ENCODE peak calls at places on chromosome 20, in ten cellular contexts. I is BJ; G is glutamatergic neuron; K is left lung; C is left ventricle myocardium superior; E is stimulated activated CD4-positive, alpha-beta T cell treated with anti-CD3 and anti-CD28 coated beads, Interleukin-2, amount 100 ng/mL, for 4 hours; X is astrocyte of the hippocampus; R is HuH-7.5; O is fibroblast of lung; M is left cardiac atrium. J is an unnamed sample.

GRCh38 chr20:23048283-23049200 is 930 bp downstream of the THBD start:
- DNase-seq in I (no peak), C (peak; percentile 81), E (no peak), O (peak; percentile 22), G (peak; percentile 65), R (no peak), M (peak; percentile 70), X (peak; percentile 15), K (peak; percentile 84), J (peak; percentile 46)

GRCh38 chr20:63114693-63115069 is 101.2 kb downstream of the YTHDF1 start:
- DNase-seq in E (no peak), G (peak; percentile 11), R (no peak), M (peak; percentile 4), I (no peak), K (no peak), O (no peak), X (no peak), C (peak; percentile 0), J (no peak)

GRCh38 chr20:46835418-46835817 is 59.2 kb upstream of the EYA2 start:
- DNase-seq in K (no peak), G (no peak), X (no peak), C (no peak), R (no peak), M (no peak), I (no peak), O (peak; percentile 63), E (no peak), J (no peak)

GRCh38 chr20:62616728-62617621 is 25.3 kb upstream of the SLCO4A1 start:
- DNase-seq in E (peak; percentile 60), G (peak; percentile 89), M (peak; percentile 82), K (peak; percentile 79), X (peak; percentile 74), I (no peak), O (peak; percentile 45), C (peak; percentile 84), R (peak; percentile 93), J (peak; percentile 75)

GRCh38 chr20:56400001-56400640 is 7.7 kb downstream of the CSTF1 start:
- DNase-seq in M (peak; percentile 49), X (peak; percentile 84), E (peak; percentile 58), O (peak; percentile 56), G (peak; percentile 44), I (no peak), C (no peak), K (no peak), R (peak; percentile 36), J (peak; percentile 91)

GRCh38 chr20:61588356-61589054 is 336.4 kb downstream of the CDH4 start:
- DNase-seq in G (no peak), K (peak; percentile 41), O (peak; percentile 81), C (no peak), X (peak; percentile 73), R (no peak), M (no peak), E (no peak), I (peak; percentile 10), J (peak; percentile 14)

GRCh38 chr20:20410678-20411077 is 42.8 kb downstream of the INSM1 start:
- DNase-seq in I (no peak), G (peak; percentile 74), K (no peak), C (peak; percentile 76), O (peak; percentile 20), E (no peak), R (no peak), X (peak; percentile 28), M (peak; percentile 78), J (no peak)

GRCh38 chr20:5205348-5206210 is 78.8 kb downstream of the CDS2 start:
- DNase-seq in C (peak; percentile 78), X (peak; percentile 90), M (peak; percentile 72), R (peak; percentile 83), O (peak; percentile 64), K (peak; percentile 70), G (peak; percentile 87), E (peak; percentile 57), I (peak; percentile 25), J (peak; percentile 85)

GRCh38 chr20:33796263-33796906 is 14.8 kb upstream of the CHMP4B start:
- DNase-seq in G (no peak), I (no peak), X (no peak), E (no peak), R (no peak), M (no peak), O (no peak), C (no peak), K (peak; percentile 64), J (no peak)

GRCh38 chr20:61127311-61128044 is 124.6 kb upstream of the CDH4 start:
- DNase-seq in M (no peak), E (no peak), I (peak; percentile 13), X (peak; percentile 49), K (no peak), C (no peak), O (peak; percentile 91), G (no peak), R (no peak), J (no peak)

GRCh38 chr20:43893930-43894329 is 20.7 kb upstream of the TOX2 start:
- DNase-seq in G (no peak), K (no peak), X (no peak), I (no peak), R (no peak), O (peak; percentile 38), C (no peak), M (no peak), E (no peak), J (peak; percentile 63)

GRCh38 chr20:44134897-44135810 is 51.8 kb downstream of the JPH2 start:
- DNase-seq in G (no peak), I (no peak), X (peak; percentile 27), E (no peak), O (peak; percentile 42), K (no peak), C (no peak), M (no peak), R (no peak), J (no peak)

GRCh38 chr20:23350855-23351838 is 556 bp downstream of the NXT1 start:
- DNase-seq in G (peak; percentile 54), E (peak; percentile 39), O (peak; percentile 65), K (peak; percentile 65), R (peak; percentile 55), C (peak; percentile 59), I (no peak), X (peak; percentile 65), M (peak; percentile 61), J (peak; percentile 36)

GRCh38 chr20:8718214-8718613 is 350.7 kb upstream of the PLCB4 start:
- DNase-seq in O (no peak), M (no peak), K (no peak), X (no peak), G (no peak), C (peak; percentile 58), I (no peak), E (no peak), R (no peak), J (no peak)

GRCh38 chr20:64106981-64107735 is at the start of gene NPBWR2:
- DNase-seq in E (no peak), M (peak; percentile 22), I (no peak), G (peak; percentile 34), O (no peak), C (peak; percentile 25), K (peak; percentile 22), X (no peak), R (no peak), J (no peak)

GRCh38 chr20:18837710-18838109 is 24.1 kb downstream of the SCP2D1 start:
- DNase-seq in O (no peak), M (no peak), E (no peak), C (no peak), R (no peak), G (no peak), K (no peak), X (no peak), I (no peak), J (no peak)

GRCh38 chr20:45104786-45105185 is 3.9 kb upstream of the KCNS1 start:
- DNase-seq in R (no peak), X (peak; percentile 89), C (no peak), K (no peak), O (peak; percentile 90), E (no peak), I (no peak), M (no peak), G (no peak), J (peak; percentile 80)

GRCh38 chr20:52303281-52303950 is 111.8 kb upstream of the ZFP64 start:
- DNase-seq in O (no peak), R (no peak), X (no peak), G (no peak), M (no peak), C (no peak), K (no peak), E (peak; percentile 10), I (no peak), J (no peak)